ENCODE peak calls at places on chromosome 2, in ten cellular contexts. M is LHCN-M2, C is left colon, L is kidney tubule cell, S is NCI-H748 treated with DMSO at 0.1 percent for 48 hours, F is HT-29, P is frontal cortex, H is Right ventricle myocardium superior, Z is GM12891, T is NCI-H2081. V is an unnamed sample.

GRCh38 chr2:134411828-134412638 is 158.2 kb downstream of the MGAT5 start:
- DNase-seq in C (peak), S (peak), T (peak), M (peak), P (peak), Z (peak), H (peak), F (peak), L (peak), V (peak)

GRCh38 chr2:199596549-199596948 is 138.8 kb upstream of the SATB2 start:
- DNase-seq in S (no peak), Z (no peak), F (peak), M (peak), T (peak), L (peak), P (no peak), C (no peak), H (no peak), V (peak)

GRCh38 chr2:150618215-150618905 is 130.9 kb upstream of the RND3 start:
- DNase-seq in P (no peak), F (no peak), S (no peak), M (no peak), Z (no peak), H (no peak), L (peak), T (no peak), C (no peak), V (no peak)

GRCh38 chr2:18976112-18976961 is 382.1 kb downstream of the OSR1 start:
- DNase-seq in S (no peak), M (peak), Z (no peak), T (no peak), P (no peak), C (peak), F (no peak), H (no peak), L (peak), V (peak)

GRCh38 chr2:215808996-215809395 is 204.4 kb downstream of the MREG start:
- DNase-seq in P (no peak), M (no peak), C (no peak), S (no peak), T (no peak), F (no peak), L (no peak), Z (no peak), H (no peak), V (no peak)

GRCh38 chr2:120678251-120678650 is 57.4 kb upstream of the GLI2 start:
- DNase-seq in M (no peak), T (peak), L (no peak), P (no peak), H (no peak), S (no peak), Z (no peak), C (peak), F (no peak), V (no peak)

GRCh38 chr2:54613361-54613760 is 110.1 kb upstream of the EML6 start:
- DNase-seq in P (no peak), C (no peak), T (peak), M (no peak), S (no peak), H (no peak), Z (no peak), L (peak), F (no peak), V (peak)

GRCh38 chr2:130796280-130796679 is 40.4 kb upstream of the ARHGEF4 start:
- DNase-seq in L (peak), P (no peak), H (no peak), Z (no peak), M (no peak), C (no peak), S (no peak), T (no peak), F (no peak), V (no peak)

GRCh38 chr2:132584976-132585817 is 84.8 kb downstream of the LYPD1 start:
- DNase-seq in F (no peak), L (no peak), S (no peak), Z (no peak), H (no peak), C (no peak), P (no peak), T (no peak), M (no peak), V (no peak)

V was measured in NCI-H1105 treated with DMSO at 0.1 percent for 48 hours.